ENCODE peak calls at places on chromosomes 13 and 19, in nine cellular contexts. C, O, N, P, G, U, F, W and R are unnamed samples.

GRCh38 chr19:54424660-54425381 is 9.6 kb downstream of the TTYH1 start:
- DNase-seq in C (no peak), O (no peak), N (no peak), P (no peak), G (no peak), U (no peak), F (no peak), W (no peak), R (no peak)

GRCh38 chr19:41264581-41265375 is 606 bp downstream of the HNRNPUL1 start:
- DNase-seq in C (peak; percentile 84), O (no peak), N (peak; percentile 49), P (peak; percentile 46), G (peak; percentile 55), U (peak; percentile 14), F (peak; percentile 73), W (peak; percentile 67), R (no peak)

GRCh38 chr19:23070353-23070781 is 46.5 kb upstream of the ZNF730 start:
- DNase-seq in C (peak; percentile 86), O (no peak), N (peak; percentile 76), P (no peak), G (no peak), U (peak; percentile 38), F (no peak), W (peak; percentile 45), R (no peak)

GRCh38 chr19:33684550-33685303 is 63.0 kb downstream of the CHST8 start:
- DNase-seq in C (no peak), O (no peak), N (no peak), P (no peak), G (no peak), U (no peak), F (no peak), W (no peak), R (no peak)

GRCh38 chr13:95676100-95676774 is 702 bp upstream of the DNAJC3 start:
- DNase-seq in C (peak; percentile 77), O (no peak), N (peak; percentile 59), P (peak; percentile 15), G (peak; percentile 80), U (peak; percentile 44), F (no peak), W (peak; percentile 63), R (no peak)

GRCh38 chr19:3479819-3480215 is 508 bp downstream of the SMIM24 start:
- DNase-seq in C (peak; percentile 89), O (no peak), N (no peak), P (peak; percentile 15), G (peak; percentile 40), U (no peak), F (no peak), W (peak; percentile 58), R (no peak)

GRCh38 chr19:41367848-41368301 is 3.9 kb upstream of the B9D2 start:
- DNase-seq in C (no peak), O (no peak), N (peak; percentile 88), P (no peak), G (peak; percentile 69), U (peak; percentile 93), F (no peak), W (peak; percentile 94), R (no peak)

GRCh38 chr19:2680808-2681207 is 21.7 kb downstream of the GNG7 start:
- DNase-seq in C (no peak), O (peak; percentile 81), N (no peak), P (no peak), G (no peak), U (no peak), F (no peak), W (no peak), R (no peak)

GRCh38 chr19:50040967-50041366 is 15.2 kb downstream of the ZNF473 start:
- DNase-seq in C (no peak), O (no peak), N (no peak), P (no peak), G (no peak), U (no peak), F (no peak), W (no peak), R (no peak)

GRCh38 chr19:35037716-35038622 is 3.6 kb upstream of the HPN start:
- DNase-seq in C (no peak), O (peak; percentile 30), N (no peak), P (no peak), G (no peak), U (no peak), F (no peak), W (no peak), R (no peak)

GRCh38 chr13:51618626-51619025 is 34.4 kb downstream of the WDFY2 start:
- DNase-seq in C (no peak), O (no peak), N (no peak), P (no peak), G (no peak), U (no peak), F (no peak), W (no peak), R (no peak)

GRCh38 chr19:10776900-10777650 is 58.9 kb downstream of the TMED1 start:
- DNase-seq in C (no peak), O (no peak), N (no peak), P (no peak), G (peak; percentile 49), U (no peak), F (no peak), W (no peak), R (no peak)

GRCh38 chr19:3135961-3136683 is at the start of gene GNA15:
- DNase-seq in C (no peak), O (no peak), N (no peak), P (no peak), G (peak; percentile 90), U (no peak), F (no peak), W (no peak), R (no peak)

GRCh38 chr19:23304238-23304637 is 54.0 kb upstream of the ZNF724 start:
- DNase-seq in C (no peak), O (no peak), N (no peak), P (no peak), G (no peak), U (no peak), F (no peak), W (no peak), R (no peak)

GRCh38 chr19:46784262-46785053 is 3.9 kb downstream of the SLC1A5 start:
- DNase-seq in C (peak; percentile 82), O (peak; percentile 62), N (peak; percentile 93), P (no peak), G (peak; percentile 97), U (peak; percentile 91), F (peak; percentile 63), W (peak; percentile 93), R (peak; percentile 72)
- H3K4me3 ChIP-seq in C (peak overlapping the region; percentile 98), O (peak overlapping the region; percentile 100), N (peak overlapping the region; percentile 86), P (peak overlapping the region; percentile 33), G (peak overlapping the region; percentile 88), U (peak overlapping the region; percentile 88), F (peak overlapping the region; percentile 11), W (peak overlapping the region; percentile 94), R (peak overlapping the region; percentile 84)

GRCh38 chr13:80452279-80452678 is 111.4 kb upstream of the SPRY2 start:
- DNase-seq in C (no peak), O (no peak), N (no peak), P (no peak), G (no peak), U (no peak), F (no peak), W (no peak), R (no peak)
- H3K4me3 ChIP-seq in C (no peak overlapping the region), O (no peak overlapping the region), N (no peak overlapping the region), P (no peak overlapping the region), G (no peak overlapping the region), U (no peak overlapping the region), F (no peak overlapping the region), W (no peak overlapping the region), R (no peak overlapping the region)

GRCh38 chr13:113034451-113035208 is 65.6 kb downstream of the MCF2L start:
- DNase-seq in C (peak; percentile 81), O (no peak), N (peak; percentile 70), P (no peak), G (peak; percentile 33), U (peak; percentile 47), F (no peak), W (peak; percentile 88), R (no peak)
- H3K4me3 ChIP-seq in C (no peak overlapping the region), O (no peak overlapping the region), N (no peak overlapping the region), P (no peak overlapping the region), G (no peak overlapping the region), U (no peak overlapping the region), F (no peak overlapping the region), W (peak overlapping the region; percentile 39), R (no peak overlapping the region)

GRCh38 chr13:69458013-69458412 is 649.6 kb upstream of the ATXN8OS start:
- DNase-seq in C (no peak), O (no peak), N (no peak), P (no peak), G (no peak), U (no peak), F (no peak), W (no peak), R (no peak)
- H3K4me3 ChIP-seq in C (no peak overlapping the region), O (no peak overlapping the region), N (no peak overlapping the region), P (no peak overlapping the region), G (no peak overlapping the region), U (no peak overlapping the region), F (no peak overlapping the region), W (no peak overlapping the region), R (no peak overlapping the region)

DNA sequence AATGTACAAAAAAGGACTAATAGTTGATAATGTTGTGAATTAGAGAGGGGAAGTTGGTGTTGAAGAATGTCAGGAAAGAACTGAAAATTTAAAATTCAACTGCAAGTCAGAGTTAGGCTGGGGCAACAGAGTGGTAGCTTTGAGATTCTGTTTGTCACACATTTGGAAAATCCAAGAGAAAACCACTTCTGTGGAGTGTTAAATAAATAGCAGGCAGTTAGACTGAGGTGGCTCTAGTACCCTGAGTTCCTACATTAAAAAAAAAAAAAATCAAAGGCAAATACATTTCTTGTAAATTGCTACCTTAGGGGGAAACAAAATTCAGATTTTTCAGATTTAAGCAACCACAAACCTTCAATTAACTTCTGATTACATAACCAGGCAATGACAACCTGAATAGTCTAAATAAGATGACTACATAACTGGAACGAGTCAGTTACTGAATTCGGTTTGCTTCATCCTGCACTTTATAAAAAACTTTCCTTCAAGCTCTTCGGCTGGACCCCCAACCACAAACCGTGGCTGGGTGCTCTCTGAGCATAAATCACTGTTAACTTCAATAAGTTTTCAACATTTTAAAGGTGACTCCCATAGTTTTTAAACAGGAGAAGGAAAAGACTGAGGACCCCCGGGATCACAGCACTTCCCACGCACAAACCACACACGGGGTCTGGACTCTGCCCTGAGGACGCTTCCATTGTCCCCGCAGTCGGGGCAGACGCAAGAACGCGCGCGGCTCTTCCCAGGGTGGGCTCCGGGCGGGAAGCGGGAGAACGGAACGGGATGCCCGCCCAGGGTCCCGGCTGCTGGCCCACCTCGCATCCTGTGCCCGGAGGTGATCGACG is 725 bp downstream of the ZNF682 start:
- DNase-seq in C (no peak), O (no peak), N (peak; percentile 19), P (peak; percentile 12), G (no peak), U (no peak), F (no peak), W (peak; percentile 63), R (no peak)
- H3K4me3 ChIP-seq in C (peak overlapping the region; percentile 87), O (peak overlapping the region; percentile 57), N (peak overlapping the region; percentile 78), P (peak overlapping the region; percentile 90), G (peak overlapping the region; percentile 39), U (peak overlapping the region; percentile 80), F (peak overlapping the region; percentile 72), W (peak overlapping the region; percentile 91), R (peak overlapping the region; percentile 87)